ENCODE peak calls at places on chromosome 9, in four cellular contexts. One of them, this sample, is unnamed.

GRCh38 chr9:27572918-27573698 is at the start of gene C9orf72:
- DNase-seq in HCT116: no peak
- DNase-seq in K562: peak; percentile 55
- DNase-seq in H1: peak; percentile 85
- DNase-seq in this sample: no peak

GRCh38 chr9:4904322-4905134 is 80.5 kb upstream of the JAK2 start:
- DNase-seq in K562: no peak
- DNase-seq in HCT116: no peak
- DNase-seq in H1: no peak
- DNase-seq in this sample: no peak

GRCh38 chr9:131214931-131215330 is 61.4 kb downstream of the FAM78A start:
- DNase-seq in H1: no peak
- DNase-seq in HCT116: no peak
- DNase-seq in K562: no peak
- DNase-seq in this sample: no peak

GRCh38 chr9:101050650-101051049 is 22.1 kb downstream of the PLPPR1 start:
- DNase-seq in K562: no peak
- DNase-seq in H1: no peak
- DNase-seq in HCT116: no peak
- DNase-seq in this sample: no peak

GRCh38 chr9:2837915-2838314 is 6.0 kb downstream of the PUM3 start:
- DNase-seq in H1: no peak
- DNase-seq in K562: no peak
- DNase-seq in HCT116: no peak
- DNase-seq in this sample: no peak

GRCh38 chr9:20224756-20225155 is 397.5 kb downstream of the MLLT3 start:
- DNase-seq in H1: no peak
- DNase-seq in K562: no peak
- DNase-seq in HCT116: no peak
- DNase-seq in this sample: no peak

GRCh38 chr9:17928768-17929167 is 349.9 kb downstream of the SH3GL2 start:
- DNase-seq in H1: no peak
- DNase-seq in HCT116: no peak
- DNase-seq in K562: no peak
- DNase-seq in this sample: no peak

GRCh38 chr9:115349542-115349941 is 231.6 kb upstream of the TNC start:
- DNase-seq in HCT116: no peak
- DNase-seq in H1: no peak
- DNase-seq in K562: no peak
- DNase-seq in this sample: no peak

GRCh38 chr9:94504358-94504757 is 50.5 kb upstream of the PCAT7 start:
- DNase-seq in H1: no peak
- DNase-seq in HCT116: no peak
- DNase-seq in K562: no peak
- DNase-seq in this sample: no peak

GRCh38 chr9:81108821-81109220 is 580.5 kb downstream of the TLE1 start:
- DNase-seq in H1: no peak
- DNase-seq in K562: no peak
- DNase-seq in HCT116: no peak
- DNase-seq in this sample: no peak

GRCh38 chr9:114035221-114035844 is 42.8 kb downstream of the AMBP start:
- DNase-seq in HCT116: no peak
- DNase-seq in H1: peak; percentile 29
- DNase-seq in K562: no peak
- DNase-seq in this sample: no peak

GRCh38 chr9:89507626-89508025 is 9.7 kb upstream of the SEMA4D start:
- DNase-seq in HCT116: no peak
- DNase-seq in K562: no peak
- DNase-seq in H1: no peak
- DNase-seq in this sample: no peak

GRCh38 chr9:35659340-35659739 is 1.2 kb downstream of the CCDC107 start:
- DNase-seq in HCT116: no peak
- DNase-seq in H1: no peak
- DNase-seq in K562: no peak
- DNase-seq in this sample: no peak

GRCh38 chr9:128011071-128011817 is 30.5 kb upstream of the EEIG1 start:
- DNase-seq in K562: no peak
- DNase-seq in HCT116: no peak
- DNase-seq in H1: peak; percentile 60
- DNase-seq in this sample: no peak

GRCh38 chr9:27451207-27451792 is 72.8 kb upstream of the IFNK start:
- DNase-seq in K562: no peak
- DNase-seq in HCT116: no peak
- DNase-seq in H1: no peak
- DNase-seq in this sample: no peak

GRCh38 chr9:102087141-102087540 is 348.7 kb upstream of the GRIN3A start:
- DNase-seq in H1: no peak
- DNase-seq in HCT116: no peak
- DNase-seq in K562: no peak
- DNase-seq in this sample: no peak

GRCh38 chr9:12719431-12719830 is 26.2 kb downstream of the TYRP1 start:
- DNase-seq in H1: no peak
- DNase-seq in HCT116: peak; percentile 24
- DNase-seq in K562: no peak
- DNase-seq in this sample: no peak

GRCh38 chr9:71814226-71814625 is 45.9 kb upstream of the CEMIP2 start:
- DNase-seq in H1: peak; percentile 8
- DNase-seq in K562: no peak
- DNase-seq in HCT116: no peak
- DNase-seq in this sample: no peak

GRCh38 chr9:77707696-77708095 is 59.6 kb upstream of the GNA14 start:
- DNase-seq in HCT116: peak; percentile 22
- DNase-seq in K562: no peak
- DNase-seq in H1: no peak
- DNase-seq in this sample: no peak

GRCh38 chr9:89408628-89409101 is 89.2 kb downstream of the SEMA4D start:
- DNase-seq in HCT116: no peak
- DNase-seq in H1: no peak
- DNase-seq in K562: no peak
- DNase-seq in this sample: no peak

GRCh38 chr9:73847536-73847935 is 649.6 kb upstream of the RORB start:
- DNase-seq in HCT116: no peak
- DNase-seq in H1: no peak
- DNase-seq in K562: no peak
- DNase-seq in this sample: no peak

GRCh38 chr9:91253488-91253887 is 108.2 kb downstream of the AUH start:
- DNase-seq in H1: no peak
- DNase-seq in K562: peak; percentile 58
- DNase-seq in HCT116: peak; percentile 6
- DNase-seq in this sample: no peak

GRCh38 chr9:115604831-115605483 is 487.0 kb upstream of the TNC start:
- DNase-seq in K562: no peak
- DNase-seq in H1: no peak
- DNase-seq in HCT116: no peak
- DNase-seq in this sample: no peak

GRCh38 chr9:78031271-78031825 is at the start of gene GNAQ:
- DNase-seq in K562: no peak
- DNase-seq in H1: no peak
- DNase-seq in HCT116: no peak
- DNase-seq in this sample: no peak

GRCh38 chr9:124222918-124223720 is 34.6 kb upstream of the NEK6 start:
- DNase-seq in K562: no peak
- DNase-seq in H1: no peak
- DNase-seq in HCT116: no peak
- DNase-seq in this sample: no peak

GRCh38 chr9:137430723-137431415 is 7.7 kb downstream of the NOXA1 start:
- DNase-seq in H1: no peak
- DNase-seq in K562: no peak
- DNase-seq in HCT116: no peak
- DNase-seq in this sample: no peak

GRCh38 chr9:113808391-113809191 is 67.5 kb upstream of the ZNF618 start:
- DNase-seq in H1: peak; percentile 42
- DNase-seq in HCT116: peak; percentile 26
- DNase-seq in K562: peak; percentile 17
- DNase-seq in this sample: no peak

GRCh38 chr9:19223724-19224123 is 6.8 kb upstream of the DENND4C start:
- DNase-seq in HCT116: no peak
- DNase-seq in H1: no peak
- DNase-seq in K562: peak; percentile 74
- DNase-seq in this sample: no peak

GRCh38 chr9:137482094-137482781 is 23.1 kb upstream of the NSMF start:
- DNase-seq in K562: peak; percentile 91
- DNase-seq in H1: no peak
- DNase-seq in HCT116: no peak
- DNase-seq in this sample: peak; percentile 8

GRCh38 chr9:125272697-125273096 is 11.1 kb downstream of the GAPVD1 start:
- DNase-seq in HCT116: no peak
- DNase-seq in H1: no peak
- DNase-seq in K562: no peak
- DNase-seq in this sample: no peak
- H3K27ac ChIP-seq in HCT116: no peak overlapping the region
- H3K27ac ChIP-seq in H1: no peak overlapping the region
- H3K27ac ChIP-seq in K562: peak overlapping the region; percentile 44
- H3K27ac ChIP-seq in this sample: no peak overlapping the region

DNA sequence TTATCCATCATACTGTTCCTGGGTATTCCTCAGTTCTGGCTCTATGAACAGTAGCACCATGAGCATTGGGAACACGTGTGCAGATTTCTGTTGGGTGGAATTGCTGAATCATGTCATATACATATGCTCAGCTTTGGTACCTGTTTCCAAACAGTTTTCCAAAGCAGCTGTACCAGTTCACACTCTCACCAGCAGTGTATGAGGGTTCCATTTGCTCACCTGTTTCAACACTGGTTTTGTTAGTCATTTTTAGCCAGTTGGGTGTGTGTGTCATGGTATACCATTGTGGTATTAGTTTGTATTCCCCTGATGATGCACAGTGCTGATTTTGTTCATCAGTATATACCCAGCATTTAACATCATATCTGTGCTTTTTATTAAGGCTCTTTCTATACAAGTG is 56.7 kb upstream of the ECM2 start:
- DNase-seq in K562: no peak
- DNase-seq in H1: no peak
- DNase-seq in HCT116: no peak
- DNase-seq in this sample: no peak
- TF ChIP-seq EGR1 in K562: no peak
- TF ChIP-seq EGR1 in H1: no peak
- TF ChIP-seq EGR1 in HCT116: no peak
- TF ChIP-seq EGR1 in this sample: no peak

GRCh38 chr9:122084276-122084675 is 8.8 kb downstream of the TTLL11 start:
- DNase-seq in K562: no peak
- DNase-seq in H1: no peak
- DNase-seq in HCT116: no peak
- DNase-seq in this sample: no peak
- H3K27ac ChIP-seq in K562: no peak overlapping the region
- H3K27ac ChIP-seq in H1: no peak overlapping the region
- H3K27ac ChIP-seq in HCT116: no peak overlapping the region
- H3K27ac ChIP-seq in this sample: no peak overlapping the region

DNA sequence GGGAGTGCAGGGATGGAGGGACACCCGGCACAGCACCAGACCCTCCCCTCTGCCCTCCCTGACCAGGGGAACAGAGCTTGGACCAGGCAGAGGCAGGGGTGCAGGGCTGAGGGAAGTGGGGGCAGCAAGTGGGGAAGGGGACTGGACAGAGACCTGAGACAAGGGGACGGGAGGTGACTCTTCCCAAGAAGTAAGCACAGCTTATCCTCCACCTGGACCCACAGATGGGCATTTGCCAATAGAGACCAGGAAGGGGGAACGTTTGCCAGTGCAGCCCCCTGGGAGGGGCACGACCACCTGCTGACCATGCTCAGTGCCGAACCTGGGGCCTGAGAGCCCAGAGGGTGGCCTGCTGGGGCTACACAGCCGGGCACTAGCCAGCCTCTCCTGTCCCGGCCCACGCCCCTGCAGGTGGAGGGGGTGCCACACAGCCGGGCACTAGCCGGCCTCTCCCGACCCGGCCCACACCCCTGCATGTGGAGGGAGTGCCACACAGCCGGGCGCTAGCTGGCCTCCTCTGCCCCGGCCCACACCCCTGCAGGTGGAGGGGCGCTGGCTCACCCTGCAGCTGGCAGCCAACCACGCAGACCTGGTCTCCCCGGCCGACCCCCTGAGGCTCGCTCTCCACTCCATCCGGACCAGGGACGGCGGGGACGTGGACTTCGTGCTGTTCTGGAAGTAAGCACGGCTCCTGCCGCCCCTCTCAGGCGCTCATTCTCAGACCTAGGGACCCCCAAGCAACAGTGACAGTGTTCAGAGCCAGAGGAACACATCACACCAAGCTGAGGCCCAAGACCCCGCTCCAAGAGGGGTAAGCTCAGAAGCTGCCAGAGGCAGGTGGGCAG is 24.3 kb downstream of the GLT6D1 start:
- DNase-seq in H1: no peak
- DNase-seq in K562: no peak
- DNase-seq in HCT116: no peak
- DNase-seq in this sample: no peak
- TF ChIP-seq EGR1 in H1: no peak
- TF ChIP-seq EGR1 in K562: no peak
- TF ChIP-seq EGR1 in HCT116: no peak
- TF ChIP-seq EGR1 in this sample: no peak

GRCh38 chr9:36937346-36937745 is 96.7 kb downstream of the PAX5 start:
- DNase-seq in H1: no peak
- DNase-seq in HCT116: no peak
- DNase-seq in K562: no peak
- DNase-seq in this sample: no peak
- H3K27ac ChIP-seq in H1: no peak overlapping the region
- H3K27ac ChIP-seq in HCT116: no peak overlapping the region
- H3K27ac ChIP-seq in K562: no peak overlapping the region
- H3K27ac ChIP-seq in this sample: no peak overlapping the region

This sample was measured in GM12878.